ENCODE peak calls at places on chromosome 17, in seven cellular contexts. Z is AG08395, K is NCI-H1694, T is A172, L is mesendoderm, X is T-helper 17 cell, Y is G401. A is an unnamed sample.

GRCh38 chr17:41540921-41541625 is 13.0 kb upstream of the KRT19 start:
- DNase-seq in T (peak; percentile 58), L (no peak), K (no peak), Z (no peak), Y (no peak), X (no peak), A (no peak)

GRCh38 chr17:73795730-73796129 is 151.5 kb upstream of the SDK2 start:
- DNase-seq in T (no peak), Z (no peak), L (no peak), K (no peak), X (no peak), Y (no peak), A (no peak)

GRCh38 chr17:266701-267656 is 85.5 kb upstream of the DOC2B start:
- DNase-seq in Y (peak; percentile 71), T (no peak), X (no peak), Z (no peak), L (no peak), K (no peak), A (no peak)

GRCh38 chr17:73342057-73342522 is 30.3 kb upstream of the CDC42EP4 start:
- DNase-seq in X (no peak), K (no peak), T (peak; percentile 96), L (peak; percentile 96), Z (peak; percentile 69), Y (no peak), A (no peak)

GRCh38 chr17:81410852-81411251 is 15.6 kb downstream of the BAHCC1 start:
- DNase-seq in Y (no peak), X (no peak), Z (no peak), K (no peak), T (no peak), L (no peak), A (no peak)

GRCh38 chr17:50689956-50690886 is 17.5 kb downstream of the ANKRD40 start:
- DNase-seq in Y (no peak), T (no peak), X (no peak), L (peak; percentile 19), Z (no peak), K (peak; percentile 59), A (no peak)

GRCh38 chr17:68246271-68247028 is 1.4 kb upstream of the AMZ2 start:
- DNase-seq in Z (no peak), L (no peak), K (no peak), T (no peak), X (no peak), Y (no peak), A (no peak)

GRCh38 chr17:70552230-70552981 is 383.1 kb downstream of the KCNJ2 start:
- DNase-seq in K (peak; percentile 59), L (peak; percentile 38), T (peak; percentile 37), Y (peak; percentile 46), Z (peak; percentile 40), X (no peak), A (no peak)

GRCh38 chr17:72369366-72369765 is 248.5 kb downstream of the SOX9 start:
- DNase-seq in X (no peak), T (no peak), Y (peak; percentile 94), Z (no peak), L (no peak), K (no peak), A (no peak)

GRCh38 chr17:29612094-29612403 is 10.7 kb downstream of the CORO6 start:
- DNase-seq in Z (no peak), Y (no peak), X (no peak), K (no peak), T (no peak), L (no peak), A (no peak)